ENCODE peak calls at places on chromosomes 11 and 22, in four cellular contexts. A, P, T and Y are unnamed samples.
A peak's percentile ranks its signal among the peaks of the same experiment; 100 is the strongest.

GRCh38 chr22:46072030-46072881 is 78.1 kb upstream of the PPARA start:
- DNase-seq in P (no peak), T (no peak), A (no peak), Y (peak; percentile 63)

GRCh38 chr11:35182317-35182939 is 43.5 kb downstream of the CD44 start:
- DNase-seq in T (no peak), A (no peak), P (no peak), Y (no peak)

GRCh38 chr11:107250017-107250416 is 207.6 kb downstream of the CWF19L2 start:
- DNase-seq in P (no peak), T (no peak), A (no peak), Y (no peak)

GRCh38 chr11:64556044-64556720 is 34.8 kb upstream of the SLC22A12 start:
- DNase-seq in A (no peak), T (no peak), P (no peak), Y (no peak)

GRCh38 chr11:32487270-32487669 is 51.9 kb upstream of the WT1 start:
- DNase-seq in A (peak; percentile 41), T (no peak), P (peak; percentile 36), Y (peak; percentile 34)

GRCh38 chr11:12377106-12377823 is at the start of gene PARVA:
- DNase-seq in T (peak; percentile 50), A (peak; percentile 25), P (no peak), Y (peak; percentile 79)

GRCh38 chr11:31001432-31001831 is 368.1 kb downstream of the DCDC1 start:
- DNase-seq in P (no peak), T (no peak), A (no peak), Y (no peak)

GRCh38 chr11:1830500-1831223 is 4.1 kb upstream of the SYT8 start:
- DNase-seq in T (peak; percentile 74), P (no peak), A (no peak), Y (no peak)

GRCh38 chr11:59776210-59777066 is 21.3 kb downstream of the STX3 start:
- DNase-seq in P (no peak), T (peak; percentile 90), A (peak; percentile 96), Y (no peak)

GRCh38 chr11:8213390-8213789 is 44.6 kb upstream of the RIC3 start:
- DNase-seq in P (no peak), A (no peak), T (no peak), Y (no peak)

GRCh38 chr22:32897400-32897799 is 95.9 kb downstream of the TIMP3 start:
- DNase-seq in A (no peak), T (no peak), P (no peak), Y (no peak)

GRCh38 chr11:78373689-78374088 is 43.9 kb downstream of the GAB2 start:
- DNase-seq in A (no peak), P (no peak), T (no peak), Y (no peak)

GRCh38 chr11:113305440-113306336 is 8.7 kb upstream of the TTC12 start:
- DNase-seq in T (peak; percentile 32), P (peak; percentile 41), A (peak; percentile 42), Y (peak; percentile 83)

GRCh38 chr11:114063149-114063828 is 3.8 kb downstream of the ZBTB16 start:
- DNase-seq in A (no peak), P (no peak), T (no peak), Y (no peak)

GRCh38 chr11:123580557-123581275 is 73.7 kb downstream of the SCN3B start:
- DNase-seq in P (peak; percentile 87), T (peak; percentile 33), A (peak; percentile 55), Y (peak; percentile 91)

GRCh38 chr11:64234840-64235379 is 526 bp downstream of the VEGFB start:
- DNase-seq in P (peak; percentile 51), T (no peak), A (no peak), Y (peak; percentile 50)

GRCh38 chr11:117816151-117816741 is 8.3 kb downstream of the FXYD2 start:
- DNase-seq in P (no peak), A (no peak), T (peak; percentile 65), Y (no peak)

GRCh38 chr11:19243601-19244000 is 2.9 kb upstream of the E2F8 start:
- DNase-seq in T (no peak), P (no peak), A (no peak), Y (no peak)

GRCh38 chr11:1727861-1728260 is 22.5 kb downstream of the IFITM10 start:
- DNase-seq in T (no peak), A (no peak), P (no peak), Y (no peak)

GRCh38 chr11:122173587-122173986 is 57.6 kb upstream of the BLID start:
- DNase-seq in A (no peak), T (no peak), P (no peak), Y (no peak)

GRCh38 chr11:90222152-90222458 is 744 bp downstream of the CHORDC1 start:
- DNase-seq in T (no peak), A (no peak), P (no peak), Y (no peak)

GRCh38 chr11:57290288-57290687 is 34.5 kb downstream of the TNKS1BP1 start:
- DNase-seq in P (no peak), T (no peak), A (no peak), Y (no peak)

GRCh38 chr22:48579035-48579914 is 1248.4 kb downstream of the BRD1 start:
- DNase-seq in T (peak; percentile 51), P (no peak), A (no peak), Y (no peak)

GRCh38 chr11:68659158-68659921 is 25.0 kb upstream of the GAL start:
- DNase-seq in T (peak; percentile 55), A (peak; percentile 55), P (peak; percentile 33), Y (no peak)

GRCh38 chr11:110470716-110471115 is 41.0 kb downstream of the FDX1 start:
- DNase-seq in A (no peak), T (no peak), P (no peak), Y (no peak)

GRCh38 chr22:46638601-46639431 is 18.6 kb downstream of the GRAMD4 start:
- DNase-seq in T (peak; percentile 99), P (no peak), A (no peak), Y (no peak)

GRCh38 chr22:41474878-41475451 is 6.0 kb downstream of the ACO2 start:
- DNase-seq in P (no peak), A (no peak), T (peak; percentile 18), Y (no peak)
- TF ChIP-seq MAX in P (no peak), A (no peak), T (no peak), Y (no peak)

GRCh38 chr11:75560644-75561043 is 1.4 kb upstream of the SERPINH1 start:
- DNase-seq in P (no peak), T (no peak), A (no peak), Y (no peak)
- TF ChIP-seq NR3C1 in P (no peak), T (no peak), A (no peak), Y (no peak)

GRCh38 chr22:29872145-29872893 is 10.7 kb upstream of the MTMR3 start:
- DNase-seq in A (no peak), P (no peak), T (no peak), Y (no peak)

GRCh38 chr22:29872989-29873388 is 10.0 kb upstream of the MTMR3 start:
- DNase-seq in P (no peak), A (no peak), T (no peak), Y (no peak)

GRCh38 chr22:29873943-29874342 is 9.0 kb upstream of the MTMR3 start:
- DNase-seq in T (no peak), P (no peak), A (no peak), Y (no peak)

GRCh38 chr22:29870574-29870973 is 12.4 kb upstream of the MTMR3 start:
- DNase-seq in T (no peak), A (no peak), P (no peak), Y (no peak)

DNA sequence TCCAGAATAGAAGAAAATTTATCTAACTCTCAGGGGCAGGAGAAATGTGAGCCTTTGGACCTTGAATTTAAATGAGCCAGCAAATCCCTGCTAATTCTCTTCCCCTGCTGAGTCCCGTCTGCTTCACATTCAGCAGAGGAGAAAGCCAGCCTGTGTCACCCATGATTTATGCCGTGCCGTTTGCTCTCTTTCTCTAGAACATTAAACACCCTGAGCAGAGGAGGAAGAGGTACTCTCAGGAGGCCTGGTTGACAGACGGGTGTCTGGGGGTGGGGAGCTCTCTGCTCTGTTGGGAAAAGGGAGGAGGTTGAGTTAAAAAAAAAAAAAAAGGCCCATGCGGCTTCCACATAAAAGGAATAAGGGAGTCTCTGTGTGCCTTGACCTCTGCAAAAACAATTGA is 11.3 kb upstream of the MTMR3 start:
- DNase-seq in A (no peak), P (no peak), T (peak; percentile 23), Y (no peak)
- TF ChIP-seq MAX in A (no peak), P (no peak), T (no peak), Y (no peak)

GRCh38 chr11:70358797-70359196 is 39.5 kb upstream of the CTTN start:
- DNase-seq in P (no peak), T (no peak), A (no peak), Y (no peak)
- TF ChIP-seq NR3C1 in P (no peak), T (no peak), A (no peak), Y (no peak)

DNA sequence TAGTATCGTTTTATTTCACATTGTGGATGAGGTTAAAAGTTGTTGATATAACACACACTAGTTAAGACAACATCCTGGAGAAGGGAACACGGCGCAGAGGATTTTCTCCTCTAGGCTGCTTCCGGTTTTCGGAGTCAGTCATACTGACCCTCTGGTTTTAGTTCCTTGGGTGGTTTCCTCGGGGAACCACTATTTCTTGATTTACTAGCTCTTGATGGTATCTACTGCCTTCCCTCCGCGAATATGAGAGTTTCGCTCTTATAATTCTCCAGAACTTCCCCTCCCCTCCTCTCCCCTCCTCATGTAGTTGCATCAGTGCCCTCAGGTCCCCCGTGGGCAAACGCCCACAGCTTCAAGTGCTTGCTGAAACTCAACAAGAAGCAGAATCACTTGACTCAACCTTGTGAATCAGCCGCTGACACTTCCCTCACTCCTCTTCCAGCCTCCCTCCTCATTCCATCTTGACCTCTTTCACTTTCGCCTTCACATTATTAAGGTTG is 15.9 kb upstream of the APOBEC3A start:
- DNase-seq in T (no peak), P (no peak), A (no peak), Y (no peak)
- TF ChIP-seq MAX in T (no peak), P (no peak), A (no peak), Y (no peak)

GRCh38 chr11:120126543-120126942 is 11.4 kb downstream of the TRIM29 start:
- DNase-seq in T (no peak), P (peak; percentile 59), A (no peak), Y (no peak)

GRCh38 chr11:120130176-120130980 is 7.5 kb downstream of the TRIM29 start:
- DNase-seq in P (no peak), A (no peak), T (no peak), Y (peak; percentile 1)

GRCh38 chr11:120129570-120129969 is 8.3 kb downstream of the TRIM29 start:
- DNase-seq in T (no peak), P (no peak), A (no peak), Y (peak; percentile 8)

GRCh38 chr11:120127236-120127635 is 10.7 kb downstream of the TRIM29 start:
- DNase-seq in A (no peak), T (no peak), P (no peak), Y (no peak)

DNA sequence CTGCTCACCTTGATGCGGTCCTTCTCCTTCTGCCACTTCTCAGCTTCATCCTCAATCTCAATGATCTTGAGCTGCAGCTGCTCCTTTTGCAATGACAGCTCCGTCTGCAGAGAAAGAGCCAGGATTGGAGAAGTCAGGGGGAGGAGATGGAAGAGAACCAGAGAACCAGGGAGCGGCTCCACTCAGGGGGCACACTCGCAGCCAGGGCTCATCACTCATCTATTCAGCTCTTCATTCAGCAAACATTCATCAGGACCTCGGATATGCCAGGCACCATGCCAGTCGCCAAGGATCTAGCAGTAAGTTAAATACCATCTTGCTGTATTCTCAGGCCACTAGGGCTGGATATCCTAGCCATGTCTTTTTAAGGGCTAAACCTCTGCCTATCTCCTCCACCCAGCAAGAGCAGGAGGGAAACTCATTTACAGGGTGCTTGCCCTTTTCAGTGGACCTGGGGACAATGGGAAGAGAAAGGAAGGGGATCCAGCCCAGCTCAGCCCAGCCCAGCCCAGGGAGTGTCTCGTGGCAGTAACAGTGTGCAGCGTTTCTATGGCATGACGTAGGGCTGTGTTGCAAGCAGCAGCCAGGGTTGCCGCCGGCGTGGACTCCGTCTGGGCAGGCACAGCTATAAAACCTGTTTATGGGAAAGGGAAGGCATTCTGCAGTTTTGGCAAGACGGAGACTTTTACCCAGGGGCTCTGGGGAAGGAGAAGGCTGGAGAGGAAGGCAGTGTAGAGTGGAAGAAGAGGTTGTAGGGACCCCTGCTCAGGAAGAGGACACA is 9.3 kb downstream of the TRIM29 start:
- DNase-seq in A (no peak), T (peak; percentile 18), P (no peak), Y (no peak)
- TF ChIP-seq NR3C1 in A (no peak), T (no peak), P (no peak), Y (no peak)